ENCODE peak calls at places on chromosomes 11 and 22, in eight cellular contexts. P is nucleus accumbens; M is stomach; O is CD4-positive, alpha-beta memory T cell; D is activated CD4-positive, alpha-beta T cell treated with anti-CD3 and anti-CD28 coated beads, Interleukin-2, amount 50 U/mL, for 24 hours; H is CMK; W is ovary; A is ACHN. R is an unnamed sample.

GRCh38 chr11:64558065-64558745 is 32.8 kb upstream of the SLC22A12 start:
- DNase-seq in P (no peak), M (no peak), O (no peak), D (no peak), H (no peak), W (no peak), A (peak), R (no peak)

GRCh38 chr22:31631381-31631780 is 30.6 kb downstream of the PISD start:
- DNase-seq in P (no peak), M (no peak), O (no peak), D (no peak), H (no peak), W (no peak), A (no peak), R (no peak)

GRCh38 chr22:29154364-29155048 is 51.2 kb upstream of the EMID1 start:
- DNase-seq in P (no peak), M (peak), O (peak), D (peak), H (peak), W (peak), A (peak), R (peak)

GRCh38 chr11:2798951-2799761 is 86.4 kb downstream of the CDKN1C start:
- DNase-seq in P (no peak), M (peak), O (no peak), D (no peak), H (no peak), W (peak), A (no peak), R (no peak)

GRCh38 chr11:61198391-61198790 is 4.9 kb upstream of the PGA3 start:
- DNase-seq in P (no peak), M (peak), O (no peak), D (no peak), H (no peak), W (no peak), A (no peak), R (no peak)

GRCh38 chr11:120880791-120881190 is 143.1 kb upstream of the TBCEL start:
- DNase-seq in P (no peak), M (no peak), O (no peak), D (no peak), H (no peak), W (no peak), A (no peak), R (no peak)

GRCh38 chr22:42519544-42520237 is at the start of gene RRP7A:
- DNase-seq in P (no peak), M (peak), O (peak), D (peak), H (no peak), W (peak), A (peak), R (peak)

GRCh38 chr11:45501980-45502545 is 163.4 kb downstream of the CHST1 start:
- DNase-seq in P (no peak), M (no peak), O (no peak), D (no peak), H (no peak), W (no peak), A (no peak), R (no peak)

GRCh38 chr11:106128740-106129139 is 51.3 kb downstream of the AASDHPPT start:
- DNase-seq in P (no peak), M (no peak), O (no peak), D (no peak), H (no peak), W (no peak), A (no peak), R (no peak)

GRCh38 chr22:24410110-24410856 is 17.1 kb upstream of the ADORA2A start:
- DNase-seq in P (no peak), M (peak), O (no peak), D (no peak), H (no peak), W (no peak), A (peak), R (no peak)

GRCh38 chr11:3989251-3989650 is 105.3 kb upstream of the RRM1 start:
- DNase-seq in P (no peak), M (no peak), O (no peak), D (no peak), H (no peak), W (peak), A (no peak), R (no peak)

GRCh38 chr22:38088723-38089473 is 4.9 kb upstream of the SLC16A8 start:
- DNase-seq in P (no peak), M (no peak), O (no peak), D (no peak), H (no peak), W (no peak), A (no peak), R (no peak)

GRCh38 chr22:17257578-17257977 is 38.3 kb upstream of the ADA2 start:
- DNase-seq in P (no peak), M (no peak), O (no peak), D (no peak), H (no peak), W (no peak), A (no peak), R (no peak)

GRCh38 chr11:13486926-13487660 is 8.7 kb downstream of the PTH start:
- DNase-seq in P (no peak), M (peak), O (peak), D (peak), H (no peak), W (no peak), A (no peak), R (peak)

GRCh38 chr11:128040603-128041002 is 546.8 kb downstream of the ETS1 start:
- DNase-seq in P (no peak), M (no peak), O (no peak), D (no peak), H (no peak), W (no peak), A (no peak), R (no peak)

GRCh38 chr11:128448981-128449713 is 138.2 kb downstream of the ETS1 start:
- DNase-seq in P (no peak), M (no peak), O (no peak), D (no peak), H (no peak), W (no peak), A (no peak), R (no peak)

GRCh38 chr11:34487430-34487829 is 26.2 kb downstream of the ELF5 start:
- DNase-seq in P (no peak), M (no peak), O (no peak), D (no peak), H (no peak), W (no peak), A (no peak), R (no peak)

GRCh38 chr11:57425565-57426438 is 1.1 kb downstream of the SLC43A3 start:
- DNase-seq in P (no peak), M (peak), O (no peak), D (no peak), H (no peak), W (peak), A (no peak), R (no peak)

GRCh38 chr11:36130401-36130800 is 158.8 kb downstream of the COMMD9 start:
- DNase-seq in P (no peak), M (no peak), O (no peak), D (no peak), H (no peak), W (no peak), A (no peak), R (no peak)

GRCh38 chr11:3877252-3878035 is 22.0 kb downstream of the STIM1 start:
- DNase-seq in P (no peak), M (no peak), O (no peak), D (no peak), H (no peak), W (no peak), A (no peak), R (no peak)

GRCh38 chr22:39627865-39628562 is 57.5 kb downstream of the CACNA1I start:
- DNase-seq in P (no peak), M (no peak), O (no peak), D (no peak), H (no peak), W (no peak), A (no peak), R (no peak)

GRCh38 chr11:35305670-35306382 is 113.5 kb downstream of the SLC1A2 start:
- DNase-seq in P (no peak), M (peak), O (peak), D (peak), H (peak), W (peak), A (peak), R (peak)

GRCh38 chr11:47035108-47035507 is 98.5 kb downstream of the CSTPP1 start:
- DNase-seq in P (no peak), M (no peak), O (no peak), D (no peak), H (no peak), W (no peak), A (no peak), R (no peak)

GRCh38 chr22:17972385-17973181 is 51.8 kb downstream of the MICAL3 start:
- DNase-seq in P (no peak), M (no peak), O (no peak), D (no peak), H (no peak), W (peak), A (no peak), R (no peak)

GRCh38 chr11:125242141-125242780 is 77.7 kb downstream of the PKNOX2 start:
- DNase-seq in P (no peak), M (no peak), O (no peak), D (no peak), H (no peak), W (no peak), A (no peak), R (no peak)

GRCh38 chr22:50687829-50688228 is 15.2 kb downstream of the SHANK3 start:
- DNase-seq in P (no peak), M (peak), O (no peak), D (no peak), H (no peak), W (no peak), A (no peak), R (no peak)

GRCh38 chr11:111540114-111540920 is at the start of gene LAYN:
- DNase-seq in P (no peak), M (peak), O (no peak), D (no peak), H (no peak), W (peak), A (peak), R (no peak)

GRCh38 chr11:132140056-132140455 is 769.6 kb downstream of the NTM start:
- DNase-seq in P (no peak), M (no peak), O (no peak), D (no peak), H (no peak), W (no peak), A (no peak), R (no peak)

GRCh38 chr11:61516675-61517516 is 8.3 kb downstream of the LRRC10B start:
- DNase-seq in P (no peak), M (peak), O (peak), D (peak), H (no peak), W (no peak), A (peak), R (peak)

GRCh38 chr11:119741369-119742262 is 12.6 kb upstream of the NECTIN1 start:
- DNase-seq in P (no peak), M (peak), O (peak), D (peak), H (no peak), W (no peak), A (peak), R (peak)

GRCh38 chr11:119373917-119374631 is 7.4 kb downstream of the USP2 start:
- DNase-seq in P (no peak), M (peak), O (peak), D (no peak), H (peak), W (no peak), A (peak), R (peak)

GRCh38 chr22:29030016-29030617 is 31.5 kb downstream of the C22orf31 start:
- DNase-seq in P (no peak), M (peak), O (no peak), D (no peak), H (no peak), W (no peak), A (peak), R (no peak)

R was measured in central memory CD4-positive, alpha-beta T cell.